ENCODE peak calls at places on chromosome 4, in five cellular contexts. S, E, Z, W and K are unnamed samples.

GRCh38 chr4:655735-656151 is 18.3 kb downstream of the ATP5ME start:
- DNase-seq in S (no peak), E (no peak), Z (no peak), W (no peak), K (no peak)

GRCh38 chr4:5166377-5166776 is 115.1 kb downstream of the STK32B start:
- DNase-seq in S (no peak), E (no peak), Z (no peak), W (no peak), K (no peak)

GRCh38 chr4:125115476-125115875 is 199.3 kb upstream of the FAT4 start:
- DNase-seq in S (no peak), E (no peak), Z (no peak), W (no peak), K (no peak)

GRCh38 chr4:108398326-108398725 is 222.1 kb upstream of the RPL34 start:
- DNase-seq in S (no peak), E (no peak), Z (no peak), W (no peak), K (no peak)

GRCh38 chr4:173325007-173325736 is 9.0 kb downstream of the HMGB2 start:
- DNase-seq in S (no peak), E (no peak), Z (no peak), W (no peak), K (no peak)

GRCh38 chr4:88333741-88334405 is 44.8 kb upstream of the HERC6 start:
- DNase-seq in S (no peak), E (no peak), Z (no peak), W (peak), K (no peak)

GRCh38 chr4:37219251-37219650 is 25.3 kb upstream of the NWD2 start:
- DNase-seq in S (no peak), E (no peak), Z (no peak), W (no peak), K (no peak)

GRCh38 chr4:172692701-172693100 is 475.9 kb upstream of the GALNT7 start:
- DNase-seq in S (no peak), E (no peak), Z (no peak), W (no peak), K (no peak)

GRCh38 chr4:77342170-77342810 is 185.3 kb downstream of the CCNG2 start:
- DNase-seq in S (no peak), E (no peak), Z (no peak), W (no peak), K (no peak)

GRCh38 chr4:179989975-179990374 is 2253.2 kb upstream of the TENM3 start:
- DNase-seq in S (no peak), E (no peak), Z (no peak), W (no peak), K (peak)

GRCh38 chr4:114811564-114812360 is 213.2 kb downstream of the UGT8 start:
- DNase-seq in S (no peak), E (no peak), Z (no peak), W (no peak), K (no peak)

GRCh38 chr4:73446336-73446938 is 10.4 kb downstream of the AFP start:
- DNase-seq in S (peak), E (peak), Z (peak), W (no peak), K (no peak)

DNA sequence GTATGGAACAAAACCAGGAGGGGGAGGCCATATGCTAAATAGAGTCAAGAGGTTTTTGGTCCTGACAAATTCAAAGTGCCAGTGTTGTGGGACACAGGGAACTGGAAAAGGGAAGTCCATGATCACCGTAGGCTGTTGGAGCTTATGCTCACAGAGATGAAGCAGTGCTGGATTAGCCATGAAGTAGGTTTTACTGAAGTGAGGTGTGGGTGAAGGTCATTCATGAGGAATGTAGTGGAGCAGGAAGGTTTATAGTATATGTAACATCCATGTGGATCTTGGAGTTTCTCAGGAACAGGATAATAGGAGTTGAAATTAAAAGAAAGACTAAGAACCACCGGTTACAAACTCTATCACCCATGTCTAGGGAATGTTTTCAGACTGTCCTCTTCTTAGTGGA is 256.1 kb upstream of the PITX2 start:
- DNase-seq in S (no peak), E (no peak), Z (no peak), W (no peak), K (no peak)
- TF ChIP-seq HDAC2 in S (no peak), E (no peak), Z (no peak), W (no peak), K (no peak)

DNA sequence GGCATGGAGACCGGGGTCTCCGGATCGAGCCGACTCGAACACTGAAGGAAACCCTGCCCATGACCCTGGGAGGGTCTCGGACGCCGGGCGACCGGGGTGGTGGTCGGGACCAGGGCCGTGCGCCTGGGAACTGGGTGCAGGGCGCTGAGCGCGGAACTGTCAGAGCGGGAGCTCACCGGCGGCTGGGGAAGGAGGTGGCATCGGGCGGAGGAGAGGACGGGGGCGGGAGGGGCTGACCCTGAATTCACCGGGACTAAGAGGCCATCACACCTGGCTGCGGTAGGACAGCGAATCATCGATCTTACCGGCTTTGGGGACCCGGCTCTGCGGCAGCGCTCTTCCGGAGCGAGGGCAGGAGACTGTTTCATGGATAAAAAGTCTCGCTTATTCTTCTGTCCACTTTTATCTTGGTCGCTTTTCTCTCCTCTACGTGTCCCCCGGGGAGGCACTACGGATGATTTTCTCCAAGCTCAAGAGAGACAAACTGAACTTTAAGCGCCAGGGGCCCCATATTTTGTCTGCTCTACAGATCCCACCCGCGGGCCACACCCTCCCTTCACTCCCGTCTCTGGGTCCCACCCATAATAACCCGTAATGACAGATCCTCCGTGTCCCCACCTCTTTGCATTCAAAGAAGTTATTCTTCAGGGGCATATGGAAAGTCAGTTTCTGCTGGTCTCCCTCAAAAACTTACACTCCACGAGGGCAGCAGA is at the start of gene CORIN:
- DNase-seq in S (no peak), E (no peak), Z (no peak), W (no peak), K (no peak)
- TF ChIP-seq HDAC2 in S (no peak), E (no peak), Z (no peak), W (no peak), K (no peak)

GRCh38 chr4:183747931-183748664 is 89.0 kb downstream of the TRAPPC11 start:
- DNase-seq in S (no peak), E (no peak), Z (no peak), W (no peak), K (no peak)
- TF ChIP-seq HDAC2 in S (no peak), E (no peak), Z (no peak), W (no peak), K (no peak)

GRCh38 chr4:186981161-186981560 is 257.5 kb upstream of the FAT1 start:
- DNase-seq in S (no peak), E (no peak), Z (no peak), W (no peak), K (no peak)
- TF ChIP-seq HDAC2 in S (no peak), E (no peak), Z (no peak), W (no peak), K (no peak)

GRCh38 chr4:12411072-12411471 is 982.4 kb upstream of the HS3ST1 start:
- DNase-seq in S (no peak), E (no peak), Z (no peak), W (no peak), K (no peak)

GRCh38 chr4:12414181-12414812 is 985.6 kb upstream of the HS3ST1 start:
- DNase-seq in S (no peak), E (no peak), Z (no peak), W (no peak), K (no peak)

DNA sequence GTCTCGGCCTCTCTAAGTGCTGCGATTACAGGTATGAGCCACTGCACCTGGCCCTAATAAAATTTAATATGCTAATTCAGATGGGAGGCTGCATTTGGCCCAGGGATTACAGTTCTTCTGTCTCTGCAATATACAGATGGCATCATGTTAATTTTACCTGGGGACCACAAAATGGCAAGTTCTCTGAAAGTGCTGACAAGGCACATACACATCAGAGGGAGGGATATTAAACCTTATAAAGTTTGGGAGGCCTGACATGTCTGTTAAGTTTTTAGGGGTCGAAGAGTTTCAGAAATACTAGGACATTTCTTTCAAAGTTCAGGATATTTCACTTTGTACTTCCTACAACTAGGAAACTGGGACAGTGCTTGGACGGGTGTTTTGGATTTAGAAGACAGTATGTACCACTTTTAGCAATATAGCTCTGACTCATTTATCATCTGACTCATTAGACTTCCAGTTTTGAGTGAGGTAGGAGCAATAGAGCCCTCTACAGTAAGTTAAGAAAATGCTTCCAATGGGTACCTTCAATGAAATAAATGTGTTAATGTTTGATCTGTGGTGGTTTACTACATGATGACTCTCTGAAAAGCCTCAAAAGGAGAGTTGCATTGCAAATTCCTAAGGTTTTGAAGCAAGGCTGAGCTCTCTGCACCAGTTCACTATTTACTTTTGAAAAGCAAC is 981.0 kb upstream of the HS3ST1 start:
- DNase-seq in S (no peak), E (no peak), Z (no peak), W (no peak), K (no peak)
- TF ChIP-seq HDAC2 in S (no peak), E (no peak), Z (no peak), W (no peak), K (no peak)

GRCh38 chr4:168472920-168473319 is 7.4 kb downstream of the DDX60L start:
- DNase-seq in S (no peak), E (no peak), Z (no peak), W (no peak), K (no peak)

GRCh38 chr4:168478868-168479267 is 1.4 kb downstream of the DDX60L start:
- DNase-seq in S (no peak), E (no peak), Z (no peak), W (no peak), K (no peak)

GRCh38 chr4:168480991-168481588 is 798 bp upstream of the DDX60L start:
- DNase-seq in S (peak), E (peak), Z (peak), W (no peak), K (peak)

GRCh38 chr4:168474660-168475320 is 5.5 kb downstream of the DDX60L start:
- DNase-seq in S (no peak), E (no peak), Z (no peak), W (no peak), K (no peak)

GRCh38 chr4:168475745-168476144 is 4.5 kb downstream of the DDX60L start:
- DNase-seq in S (peak), E (no peak), Z (peak), W (no peak), K (no peak)
- TF ChIP-seq HDAC2 in S (no peak), E (no peak), Z (no peak), W (no peak), K (no peak)

GRCh38 chr4:117239434-117239833 is 154.1 kb upstream of the TRAM1L1 start:
- DNase-seq in S (no peak), E (no peak), Z (no peak), W (no peak), K (no peak)
- TF ChIP-seq HDAC2 in S (no peak), E (no peak), Z (no peak), W (no peak), K (no peak)

GRCh38 chr4:7140692-7141069 is 51.7 kb upstream of the SORCS2 start:
- DNase-seq in S (no peak), E (no peak), Z (no peak), W (no peak), K (no peak)

GRCh38 chr4:7138223-7139166 is 53.8 kb upstream of the SORCS2 start:
- DNase-seq in S (no peak), E (no peak), Z (no peak), W (no peak), K (no peak)

GRCh38 chr4:7140062-7140691 is 52.2 kb upstream of the SORCS2 start:
- DNase-seq in S (no peak), E (no peak), Z (no peak), W (no peak), K (no peak)

GRCh38 chr4:7139167-7139979 is 53.0 kb upstream of the SORCS2 start:
- DNase-seq in S (no peak), E (no peak), Z (no peak), W (no peak), K (no peak)

GRCh38 chr4:7141151-7141550 is 51.2 kb upstream of the SORCS2 start:
- DNase-seq in S (no peak), E (no peak), Z (no peak), W (no peak), K (no peak)
- TF ChIP-seq HDAC2 in S (no peak), E (no peak), Z (no peak), W (no peak), K (no peak)

DNA sequence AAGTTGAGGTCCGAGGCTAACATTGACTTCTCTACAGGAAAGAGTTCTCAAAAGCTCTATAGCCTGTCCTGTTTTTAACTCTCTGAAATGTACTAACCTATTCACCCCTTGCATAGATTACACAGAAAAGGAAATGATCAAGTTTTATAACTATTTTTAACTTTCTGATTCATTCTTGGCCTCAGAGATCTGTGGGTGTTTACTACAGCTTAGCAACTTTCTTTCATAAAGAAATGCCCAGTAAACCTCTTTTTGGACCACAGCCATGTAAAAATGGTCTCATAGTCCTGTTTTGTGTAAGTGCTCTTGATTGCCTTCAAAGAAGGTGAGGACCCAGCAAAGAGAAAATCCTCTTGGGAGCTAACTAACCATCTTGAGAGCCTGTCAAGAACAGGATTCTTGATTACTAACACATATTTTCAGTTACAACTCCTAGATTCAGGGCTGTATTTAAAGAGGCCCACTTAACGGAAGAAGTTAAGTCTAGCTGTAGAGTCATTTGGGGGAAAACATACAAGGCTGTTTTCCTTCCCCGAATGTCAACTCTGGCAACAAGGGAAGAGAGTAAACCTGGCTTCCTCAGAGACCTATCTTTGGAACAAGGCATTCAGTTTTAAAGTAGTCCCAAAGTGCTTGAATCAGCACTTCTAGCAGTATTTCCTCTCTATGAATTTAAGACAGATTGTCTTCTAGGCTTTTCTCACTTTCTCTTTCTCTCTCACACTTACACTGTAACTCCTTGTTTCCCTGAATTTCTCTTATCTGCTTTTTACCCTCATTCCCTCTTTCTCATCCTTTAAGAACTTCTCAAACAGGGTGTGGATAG is 78.2 kb downstream of the IL21 start:
- DNase-seq in S (no peak), E (no peak), Z (no peak), W (no peak), K (peak)
- TF ChIP-seq HDAC2 in S (no peak), E (no peak), Z (no peak), W (no peak), K (no peak)

DNA sequence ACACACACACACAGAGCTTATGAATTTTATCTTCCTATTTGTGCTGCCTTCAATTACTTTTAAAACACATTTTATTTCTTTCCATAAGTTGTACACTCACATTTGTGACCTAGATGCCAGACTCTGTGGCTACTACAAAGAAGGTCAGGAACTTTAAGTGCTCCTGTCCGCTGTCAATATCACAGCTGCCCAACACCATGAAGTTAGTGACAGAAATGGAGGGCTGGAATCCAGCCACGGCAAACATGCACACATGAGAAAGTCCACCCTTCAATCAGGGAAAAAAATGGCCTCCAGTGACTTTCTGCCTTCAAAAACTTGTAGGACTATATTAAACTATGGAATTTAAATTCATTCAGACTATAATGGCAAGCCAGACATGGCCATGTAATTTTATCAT is 334.4 kb upstream of the FSTL5 start:
- DNase-seq in S (no peak), E (no peak), Z (no peak), W (no peak), K (no peak)
- TF ChIP-seq HDAC2 in S (no peak), E (no peak), Z (no peak), W (no peak), K (no peak)